ENCODE peak calls at places on chromosomes 11 and 22, in six cellular contexts. One of them, this sample, is unnamed.

GRCh38 chr22:49312601-49313000 is 515.1 kb downstream of the BRD1 start:
- DNase-seq in K562: no peak
- DNase-seq in HepG2: no peak
- DNase-seq in HCT116: no peak
- DNase-seq in H1: no peak
- DNase-seq in GM12878: no peak
- DNase-seq in this sample: no peak

GRCh38 chr22:44127353-44127752 is 53.4 kb upstream of the PARVG start:
- DNase-seq in K562: no peak
- DNase-seq in HepG2: no peak
- DNase-seq in HCT116: no peak
- DNase-seq in H1: no peak
- DNase-seq in GM12878: no peak
- DNase-seq in this sample: no peak

GRCh38 chr11:77101043-77101537 is 1.6 kb upstream of the OMP start:
- DNase-seq in K562: peak
- DNase-seq in HepG2: peak
- DNase-seq in HCT116: no peak
- DNase-seq in H1: no peak
- DNase-seq in GM12878: no peak
- DNase-seq in this sample: peak

GRCh38 chr11:27718346-27718852 is 18.1 kb upstream of the BDNF start:
- DNase-seq in K562: no peak
- DNase-seq in HepG2: no peak
- DNase-seq in HCT116: peak
- DNase-seq in H1: peak
- DNase-seq in GM12878: no peak
- DNase-seq in this sample: peak

GRCh38 chr11:94586978-94587377 is 19.8 kb downstream of the PIWIL4 start:
- DNase-seq in K562: no peak
- DNase-seq in HepG2: no peak
- DNase-seq in HCT116: no peak
- DNase-seq in H1: no peak
- DNase-seq in GM12878: no peak
- DNase-seq in this sample: no peak

GRCh38 chr22:46797355-46797754 is 34.9 kb downstream of the TBC1D22A start:
- DNase-seq in K562: no peak
- DNase-seq in HepG2: peak
- DNase-seq in HCT116: no peak
- DNase-seq in H1: no peak
- DNase-seq in GM12878: no peak
- DNase-seq in this sample: no peak

GRCh38 chr11:68357568-68357967 is 45.2 kb downstream of the LRP5 start:
- DNase-seq in K562: no peak
- DNase-seq in HepG2: no peak
- DNase-seq in HCT116: no peak
- DNase-seq in H1: no peak
- DNase-seq in GM12878: no peak
- DNase-seq in this sample: no peak

GRCh38 chr11:79264284-79264683 is 176.5 kb downstream of the TENM4 start:
- DNase-seq in K562: no peak
- DNase-seq in HepG2: no peak
- DNase-seq in HCT116: no peak
- DNase-seq in H1: no peak
- DNase-seq in GM12878: no peak
- DNase-seq in this sample: no peak

GRCh38 chr11:131109256-131109655 is 193.0 kb upstream of the SNX19 start:
- DNase-seq in K562: no peak
- DNase-seq in HepG2: no peak
- DNase-seq in HCT116: no peak
- DNase-seq in H1: no peak
- DNase-seq in GM12878: no peak
- DNase-seq in this sample: no peak

GRCh38 chr22:48488611-48489456 is 1338.8 kb downstream of the BRD1 start:
- DNase-seq in K562: no peak
- DNase-seq in HepG2: no peak
- DNase-seq in HCT116: no peak
- DNase-seq in H1: peak
- DNase-seq in GM12878: no peak
- DNase-seq in this sample: peak

GRCh38 chr22:43326342-43326825 is 16.8 kb downstream of the SCUBE1 start:
- DNase-seq in K562: no peak
- DNase-seq in HepG2: no peak
- DNase-seq in HCT116: no peak
- DNase-seq in H1: no peak
- DNase-seq in GM12878: no peak
- DNase-seq in this sample: no peak

GRCh38 chr11:108895579-108896480 is 231.0 kb downstream of the DDX10 start:
- DNase-seq in K562: no peak
- DNase-seq in HepG2: peak
- DNase-seq in HCT116: no peak
- DNase-seq in H1: no peak
- DNase-seq in GM12878: peak
- DNase-seq in this sample: no peak

GRCh38 chr11:65695459-65696241 is 16.4 kb upstream of the KAT5 start:
- DNase-seq in K562: no peak
- DNase-seq in HepG2: peak
- DNase-seq in HCT116: peak
- DNase-seq in H1: no peak
- DNase-seq in GM12878: no peak
- DNase-seq in this sample: no peak

GRCh38 chr11:88293931-88294330 is 43.6 kb downstream of the CTSC start:
- DNase-seq in K562: no peak
- DNase-seq in HepG2: no peak
- DNase-seq in HCT116: no peak
- DNase-seq in H1: no peak
- DNase-seq in GM12878: no peak
- DNase-seq in this sample: no peak

GRCh38 chr11:115758011-115758410 is 253.8 kb upstream of the CADM1 start:
- DNase-seq in K562: no peak
- DNase-seq in HepG2: no peak
- DNase-seq in HCT116: no peak
- DNase-seq in H1: no peak
- DNase-seq in GM12878: no peak
- DNase-seq in this sample: no peak

GRCh38 chr22:39173787-39174497 is 21.5 kb upstream of the CBX7 start:
- DNase-seq in K562: no peak
- DNase-seq in HepG2: no peak
- DNase-seq in HCT116: no peak
- DNase-seq in H1: no peak
- DNase-seq in GM12878: no peak
- DNase-seq in this sample: no peak

GRCh38 chr22:25061605-25062377 is 109.3 kb downstream of the KIAA1671 start:
- DNase-seq in K562: no peak
- DNase-seq in HepG2: no peak
- DNase-seq in HCT116: no peak
- DNase-seq in H1: no peak
- DNase-seq in GM12878: no peak
- DNase-seq in this sample: no peak

GRCh38 chr11:9017773-9018172 is 14.0 kb upstream of the NRIP3 start:
- DNase-seq in K562: no peak
- DNase-seq in HepG2: no peak
- DNase-seq in HCT116: no peak
- DNase-seq in H1: no peak
- DNase-seq in GM12878: no peak
- DNase-seq in this sample: no peak

GRCh38 chr11:65774525-65775306 is 6.1 kb downstream of the AP5B1 start:
- DNase-seq in K562: no peak
- DNase-seq in HepG2: no peak
- DNase-seq in HCT116: no peak
- DNase-seq in H1: no peak
- DNase-seq in GM12878: no peak
- DNase-seq in this sample: no peak

GRCh38 chr22:19448739-19449421 is 1.4 kb upstream of the C22orf39 start:
- DNase-seq in K562: no peak
- DNase-seq in HepG2: no peak
- DNase-seq in HCT116: no peak
- DNase-seq in H1: no peak
- DNase-seq in GM12878: no peak
- DNase-seq in this sample: no peak

GRCh38 chr11:19451609-19452008 is 210.9 kb upstream of the E2F8 start:
- DNase-seq in K562: no peak
- DNase-seq in HepG2: no peak
- DNase-seq in HCT116: no peak
- DNase-seq in H1: no peak
- DNase-seq in GM12878: no peak
- DNase-seq in this sample: no peak

GRCh38 chr11:114180301-114181055 is 115.7 kb upstream of the NNMT start:
- DNase-seq in K562: no peak
- DNase-seq in HepG2: peak
- DNase-seq in HCT116: no peak
- DNase-seq in H1: no peak
- DNase-seq in GM12878: no peak
- DNase-seq in this sample: peak

GRCh38 chr11:124483422-124483821 is 37.9 kb upstream of the OR8B8 start:
- DNase-seq in K562: no peak
- DNase-seq in HepG2: no peak
- DNase-seq in HCT116: no peak
- DNase-seq in H1: no peak
- DNase-seq in GM12878: no peak
- DNase-seq in this sample: no peak

GRCh38 chr11:14973621-14974020 is 1.5 kb upstream of the CALCA start:
- DNase-seq in K562: no peak
- DNase-seq in HepG2: no peak
- DNase-seq in HCT116: no peak
- DNase-seq in H1: peak
- DNase-seq in GM12878: no peak
- DNase-seq in this sample: peak

GRCh38 chr11:45334410-45334809 is 48.3 kb upstream of the SYT13 start:
- DNase-seq in K562: no peak
- DNase-seq in HepG2: no peak
- DNase-seq in HCT116: no peak
- DNase-seq in H1: no peak
- DNase-seq in GM12878: no peak
- DNase-seq in this sample: no peak

GRCh38 chr11:45332486-45332934 is 46.4 kb upstream of the SYT13 start:
- DNase-seq in K562: peak
- DNase-seq in HepG2: peak
- DNase-seq in HCT116: peak
- DNase-seq in H1: peak
- DNase-seq in GM12878: no peak
- DNase-seq in this sample: peak

GRCh38 chr11:45333506-45333971 is 47.4 kb upstream of the SYT13 start:
- DNase-seq in K562: peak
- DNase-seq in HepG2: peak
- DNase-seq in HCT116: peak
- DNase-seq in H1: peak
- DNase-seq in GM12878: no peak
- DNase-seq in this sample: peak

GRCh38 chr11:45331839-45332485 is 45.8 kb upstream of the SYT13 start:
- DNase-seq in K562: no peak
- DNase-seq in HepG2: no peak
- DNase-seq in HCT116: no peak
- DNase-seq in H1: no peak
- DNase-seq in GM12878: no peak
- DNase-seq in this sample: no peak

DNA sequence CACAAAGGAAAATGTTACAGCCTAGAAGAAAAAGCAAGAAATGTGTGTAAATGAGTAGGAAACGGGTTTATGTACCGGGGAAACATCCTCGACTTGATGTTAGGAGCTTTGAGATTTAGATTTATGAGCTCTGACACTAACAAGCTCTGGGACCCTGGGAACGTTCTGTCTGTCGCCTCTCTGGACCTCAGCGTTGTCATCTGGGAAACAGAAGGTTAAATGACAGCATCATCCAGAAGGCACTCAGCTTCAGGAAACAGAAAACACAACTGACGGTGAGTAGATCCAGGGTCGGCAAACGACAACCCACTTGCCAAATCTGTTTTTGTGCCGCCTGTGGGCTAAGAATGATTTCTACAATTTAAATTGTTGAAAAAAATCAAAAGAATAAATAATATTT is 46.9 kb upstream of the SYT13 start:
- DNase-seq in K562: no peak
- DNase-seq in HepG2: no peak
- DNase-seq in HCT116: no peak
- DNase-seq in H1: no peak
- DNase-seq in GM12878: no peak
- DNase-seq in this sample: no peak
- TF ChIP-seq ATF3 in K562: no peak
- TF ChIP-seq ATF3 in HepG2: no peak
- TF ChIP-seq ATF3 in HCT116: no peak
- TF ChIP-seq ATF3 in H1: no peak
- TF ChIP-seq ATF3 in GM12878: no peak
- TF ChIP-seq ATF3 in this sample: no peak

DNA sequence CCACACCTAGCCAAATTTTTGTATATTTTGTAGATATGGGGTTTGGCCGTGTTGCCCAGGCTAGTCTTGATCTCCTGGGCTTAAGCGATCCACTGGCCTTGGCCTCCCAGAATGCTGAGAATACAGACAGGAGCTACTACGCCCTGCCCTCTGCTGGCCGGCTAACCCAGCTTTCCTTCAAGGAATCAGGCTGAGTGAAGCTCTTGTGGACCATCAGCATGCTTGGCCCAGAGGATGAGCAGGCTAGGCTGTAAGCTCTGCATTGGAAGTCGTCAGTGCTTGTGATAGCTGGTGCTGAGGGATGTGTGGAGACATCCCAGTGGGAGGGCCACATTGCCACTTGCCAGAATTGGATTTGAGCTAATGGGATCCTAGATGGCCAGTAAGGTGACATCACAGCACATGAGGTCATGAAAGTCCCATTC is 60.6 kb downstream of the MED15 start:
- DNase-seq in K562: no peak
- DNase-seq in HepG2: no peak
- DNase-seq in HCT116: peak
- DNase-seq in H1: no peak
- DNase-seq in GM12878: no peak
- DNase-seq in this sample: peak
- TF ChIP-seq ATF3 in K562: no peak
- TF ChIP-seq ATF3 in HepG2: no peak
- TF ChIP-seq ATF3 in HCT116: no peak
- TF ChIP-seq ATF3 in H1: no peak
- TF ChIP-seq ATF3 in GM12878: no peak
- TF ChIP-seq ATF3 in this sample: no peak

GRCh38 chr11:61654397-61654829 is 25.8 kb upstream of the DAGLA start:
- DNase-seq in K562: no peak
- DNase-seq in HepG2: no peak
- DNase-seq in HCT116: no peak
- DNase-seq in H1: no peak
- DNase-seq in GM12878: no peak
- DNase-seq in this sample: no peak
- TF ChIP-seq ATF3 in K562: no peak
- TF ChIP-seq ATF3 in HepG2: no peak
- TF ChIP-seq ATF3 in HCT116: no peak
- TF ChIP-seq ATF3 in H1: no peak
- TF ChIP-seq ATF3 in GM12878: no peak
- TF ChIP-seq ATF3 in this sample: no peak

DNA sequence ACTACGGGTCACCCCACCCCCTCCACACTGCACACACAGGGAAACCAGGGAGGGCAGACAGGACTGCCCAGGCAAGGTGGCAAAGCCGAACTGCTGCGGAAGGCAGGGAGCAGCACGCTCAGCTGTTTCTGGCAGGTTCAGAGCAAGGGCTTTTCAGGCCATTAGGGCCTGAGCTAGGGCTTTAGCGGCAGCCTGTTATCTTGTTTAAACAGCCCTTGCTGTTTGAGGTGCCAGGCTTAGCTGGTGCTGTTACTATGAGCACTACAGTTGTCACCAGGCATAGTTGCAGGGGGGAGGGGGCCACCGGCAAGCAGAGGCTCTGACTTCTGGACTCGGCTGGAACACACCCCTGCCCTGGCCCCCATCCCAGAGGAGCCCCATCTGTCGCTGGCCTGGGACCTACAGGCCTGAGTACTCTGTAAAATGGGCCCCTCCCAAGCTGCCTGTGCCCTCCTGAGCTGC is 34.9 kb downstream of the RSPH14 start:
- DNase-seq in K562: peak
- DNase-seq in HepG2: peak
- DNase-seq in HCT116: no peak
- DNase-seq in H1: no peak
- DNase-seq in GM12878: no peak
- DNase-seq in this sample: no peak
- TF ChIP-seq ATF3 in K562: no peak
- TF ChIP-seq ATF3 in HepG2: no peak
- TF ChIP-seq ATF3 in HCT116: no peak
- TF ChIP-seq ATF3 in H1: no peak
- TF ChIP-seq ATF3 in GM12878: no peak
- TF ChIP-seq ATF3 in this sample: no peak